ENCODE peak calls at places on chromosomes 12 and 14, in four cellular contexts. N is non-pigmented ciliary epithelial cell; F is stimulated activated CD4-positive, alpha-beta T cell treated with anti-CD3 and anti-CD28 coated beads, Interleukin-12 subunit alpha, Interleukin-12 subunit beta, amount 100 ng/mL, for 4 hours; I is stimulated activated CD8-positive, alpha-beta memory T cell treated with anti-CD3 and anti-CD28 coated beads, Interleukin-7, amount 100 ng/mL, for 48 hours. D is an unnamed sample.

GRCh38 chr14:61368061-61368710 is 46.8 kb downstream of the PRKCH start:
- DNase-seq in I (no peak), F (no peak), N (no peak), D (no peak)

GRCh38 chr12:32455607-32456063 is 56.3 kb downstream of the FGD4 start:
- DNase-seq in N (no peak), F (no peak), I (no peak), D (no peak)

GRCh38 chr12:87556985-87557384 is 472.2 kb downstream of the C12orf50 start:
- DNase-seq in I (no peak), F (no peak), N (no peak), D (no peak)

GRCh38 chr12:89707992-89708792 is 446 bp downstream of the ATP2B1 start:
- DNase-seq in I (no peak), N (no peak), F (peak; percentile 42), D (peak; percentile 19)

GRCh38 chr14:61698216-61698980 is 3.1 kb downstream of the HIF1A start:
- DNase-seq in F (no peak), I (no peak), N (no peak), D (no peak)

GRCh38 chr14:72663956-72664650 is 229.8 kb downstream of the DPF3 start:
- DNase-seq in I (no peak), N (no peak), F (no peak), D (no peak)

GRCh38 chr14:92412912-92413311 is 89.9 kb downstream of the SLC24A4 start:
- DNase-seq in F (no peak), N (no peak), I (no peak), D (no peak)

GRCh38 chr12:75641031-75641780 is 129.8 kb upstream of the KRR1 start:
- DNase-seq in N (peak; percentile 97), I (peak; percentile 57), F (peak; percentile 2), D (peak; percentile 28)

GRCh38 chr12:124720019-124720686 is 143.5 kb downstream of the SCARB1 start:
- DNase-seq in N (no peak), I (no peak), F (no peak), D (no peak)

GRCh38 chr14:52552063-52552988 is at the start of the genes GPR137C and TXNDC16:
- DNase-seq in I (peak; percentile 100), F (peak; percentile 98), N (peak; percentile 96), D (peak; percentile 86)

GRCh38 chr14:55847766-55848165 is 267.8 kb downstream of the KTN1 start:
- DNase-seq in I (no peak), F (no peak), N (peak; percentile 30), D (no peak)

GRCh38 chr14:58587271-58587670 is 50.5 kb upstream of the DACT1 start:
- DNase-seq in I (no peak), F (no peak), N (peak; percentile 27), D (no peak)

GRCh38 chr12:10409387-10409786 is at the start of gene KLRC4:
- DNase-seq in N (no peak), F (no peak), I (no peak), D (no peak)

GRCh38 chr14:39376671-39377403 is 55.4 kb downstream of the FBXO33 start:
- DNase-seq in N (peak; percentile 6), F (no peak), I (no peak), D (no peak)

GRCh38 chr14:43258396-43258795 is 1248.7 kb downstream of the FSCB start:
- DNase-seq in F (no peak), N (no peak), I (no peak), D (no peak)

GRCh38 chr14:36451346-36452065 is 68.5 kb downstream of the NKX2-1 start:
- DNase-seq in F (no peak), N (no peak), I (no peak), D (no peak)

GRCh38 chr12:26044007-26044394 is 80.8 kb downstream of the BHLHE41 start:
- DNase-seq in I (no peak), N (no peak), F (no peak), D (no peak)

GRCh38 chr12:5577741-5578140 is 145.8 kb downstream of the NTF3 start:
- DNase-seq in I (no peak), F (no peak), N (no peak), D (no peak)

GRCh38 chr12:123614531-123614930 is 12.6 kb downstream of the DDX55 start:
- DNase-seq in F (no peak), I (no peak), N (no peak), D (no peak)

GRCh38 chr14:20757963-20758362 is 10.2 kb upstream of the EDDM3B start:
- DNase-seq in F (peak; percentile 15), I (no peak), N (no peak), D (no peak)

GRCh38 chr14:34300330-34300729 is 161.7 kb downstream of the SPTSSA start:
- DNase-seq in F (no peak), N (no peak), I (no peak), D (no peak)

GRCh38 chr14:91177073-91177796 is 63.4 kb downstream of the DGLUCY start:
- DNase-seq in F (peak; percentile 60), I (peak; percentile 30), N (peak; percentile 31), D (peak; percentile 24)

GRCh38 chr14:104993306-104993705 is 7.7 kb downstream of the CLBA1 start:
- DNase-seq in I (no peak), F (no peak), N (no peak), D (no peak)

GRCh38 chr14:101022121-101022520 is 118.6 kb upstream of the RTL1 start:
- DNase-seq in F (no peak), I (no peak), N (no peak), D (no peak)

GRCh38 chr12:86860804-86861203 is 604.6 kb upstream of the MGAT4C start:
- DNase-seq in N (no peak), F (no peak), I (no peak), D (no peak)

GRCh38 chr12:72261885-72262284 is 10.3 kb upstream of the TRHDE start:
- DNase-seq in I (no peak), F (no peak), N (no peak), D (no peak)

D was measured in activated CD8-positive, alpha-beta memory T cell treated with anti-CD3 and anti-CD28 coated beads for 48 hours.